ENCODE peak calls at places on chromosomes 4 and X, in eight cellular contexts. F is breast epithelium, R is H1, W is upper lobe of left lung, O is spleen, V is SK-N-SH, C is K562, H is HCT116. K is an unnamed sample.

GRCh38 chrX:2828404-2829065 is at the start of gene GYG2:
- DNase-seq in O (no peak), V (peak; percentile 70), W (peak; percentile 67), H (no peak), C (peak; percentile 21), R (no peak), F (no peak), K (peak; percentile 57)

GRCh38 chr4:182806259-182807252 is 110.6 kb downstream of the DCTD start:
- DNase-seq in R (peak; percentile 43), V (peak; percentile 93), F (peak; percentile 74), W (peak; percentile 95), C (peak; percentile 77), O (peak; percentile 87), H (peak; percentile 21), K (peak; percentile 81)

GRCh38 chr4:57460967-57461366 is 350.8 kb upstream of the IGFBP7 start:
- DNase-seq in H (no peak), C (no peak), O (no peak), V (no peak), F (no peak), R (no peak), W (no peak), K (no peak)

GRCh38 chr4:101158507-101158906 is 188.8 kb downstream of the PPP3CA start:
- DNase-seq in V (no peak), R (no peak), F (no peak), W (no peak), C (no peak), O (no peak), H (no peak), K (no peak)

GRCh38 chr4:575281-576141 is 584 bp downstream of the TMEM271 start:
- DNase-seq in V (peak; percentile 68), F (no peak), R (peak; percentile 47), O (peak; percentile 64), W (peak; percentile 86), C (no peak), H (no peak), K (no peak)

GRCh38 chr4:32440391-32440790 is 1720.2 kb downstream of the PCDH7 start:
- DNase-seq in V (no peak), O (no peak), C (no peak), H (no peak), R (no peak), W (no peak), F (no peak), K (no peak)

GRCh38 chr4:152000518-152000917 is 239.7 kb upstream of the GATB start:
- DNase-seq in R (no peak), O (no peak), H (no peak), V (no peak), C (no peak), F (no peak), W (no peak), K (no peak)

GRCh38 chr4:182770259-182770968 is 146.8 kb downstream of the DCTD start:
- DNase-seq in V (no peak), O (no peak), F (no peak), R (no peak), W (peak; percentile 69), H (no peak), C (no peak), K (no peak)

GRCh38 chr4:176478076-176478475 is 158.3 kb downstream of the SPCS3 start:
- DNase-seq in W (no peak), O (no peak), V (no peak), H (no peak), R (no peak), F (no peak), C (no peak), K (no peak)

GRCh38 chr4:106796866-106797265 is 239.2 kb downstream of the DKK2 start:
- DNase-seq in V (no peak), R (no peak), C (no peak), W (no peak), F (no peak), O (no peak), H (no peak), K (no peak)

GRCh38 chr4:119627267-119628190 is 1.1 kb downstream of the PDE5A start:
- DNase-seq in H (peak; percentile 19), W (peak; percentile 94), V (peak; percentile 92), C (peak; percentile 74), F (peak; percentile 58), O (peak; percentile 91), R (peak; percentile 54), K (peak; percentile 51)

GRCh38 chr4:155891058-155891457 is 12.4 kb upstream of the TDO2 start:
- DNase-seq in F (no peak), C (no peak), H (no peak), V (no peak), R (no peak), O (no peak), W (no peak), K (no peak)

GRCh38 chrX:50635162-50635561 is 164.5 kb upstream of the DGKK start:
- DNase-seq in H (no peak), R (no peak), C (no peak), V (no peak), W (no peak), F (no peak), O (no peak), K (no peak)

GRCh38 chr4:110609044-110609750 is 13.7 kb downstream of the PITX2 start:
- DNase-seq in O (no peak), V (no peak), W (no peak), R (no peak), H (no peak), F (no peak), C (no peak), K (no peak)

GRCh38 chr4:40333921-40334352 is 1.2 kb upstream of the CHRNA9 start:
- DNase-seq in C (no peak), O (no peak), W (no peak), R (no peak), V (peak; percentile 72), H (peak; percentile 69), F (no peak), K (no peak)

GRCh38 chr4:89000844-89001360 is 56.1 kb downstream of the FAM13A start:
- DNase-seq in R (no peak), H (no peak), F (no peak), C (no peak), V (peak; percentile 53), W (no peak), O (no peak), K (no peak)

GRCh38 chr4:180455226-180455625 is 1788.0 kb upstream of the TENM3 start:
- DNase-seq in O (no peak), C (no peak), V (no peak), W (no peak), H (no peak), F (no peak), R (no peak), K (no peak)

GRCh38 chr4:180394307-180394706 is 1848.9 kb upstream of the TENM3 start:
- DNase-seq in H (no peak), R (no peak), C (no peak), O (no peak), W (no peak), V (no peak), F (no peak), K (no peak)

GRCh38 chr4:48639816-48640215 is 140.3 kb downstream of the FRYL start:
- DNase-seq in O (no peak), H (no peak), R (no peak), C (no peak), F (no peak), V (no peak), W (no peak), K (no peak)

GRCh38 chr4:36917413-36917812 is 327.1 kb upstream of the NWD2 start:
- DNase-seq in F (no peak), C (no peak), O (no peak), V (no peak), W (no peak), R (no peak), H (no peak), K (no peak)
- TF ChIP-seq POLR2AphosphoS5 in F (no peak), C (no peak), O (no peak), V (no peak), W (no peak), R (no peak), H (no peak), K (no peak)

GRCh38 chr4:76688737-76689078 is 209.2 kb downstream of the SOWAHB start:
- DNase-seq in C (no peak), O (no peak), H (no peak), R (no peak), F (no peak), W (no peak), V (peak; percentile 45), K (no peak)
- H3K4me3 ChIP-seq in C (no peak overlapping the region), O (peak overlapping the region; percentile 18), H (peak overlapping the region; percentile 77), R (peak overlapping the region; percentile 79), F (peak overlapping the region; percentile 83), W (peak overlapping the region; percentile 61), V (peak overlapping the region; percentile 79), K (peak overlapping the region; percentile 54)

GRCh38 chr4:128275351-128275750 is 12.3 kb downstream of the PGRMC2 start:
- DNase-seq in W (no peak), V (no peak), O (no peak), C (no peak), F (no peak), H (no peak), R (no peak), K (no peak)

GRCh38 chr4:128281354-128281753 is 6.3 kb downstream of the PGRMC2 start:
- DNase-seq in V (no peak), R (no peak), C (no peak), O (no peak), W (no peak), F (no peak), H (no peak), K (no peak)

GRCh38 chr4:128282516-128282915 is 5.1 kb downstream of the PGRMC2 start:
- DNase-seq in O (no peak), V (no peak), F (no peak), R (no peak), C (no peak), W (no peak), H (no peak), K (no peak)

GRCh38 chr4:128279624-128280225 is 7.9 kb downstream of the PGRMC2 start:
- DNase-seq in F (no peak), H (no peak), V (no peak), R (no peak), C (no peak), O (no peak), W (no peak), K (no peak)

DNA sequence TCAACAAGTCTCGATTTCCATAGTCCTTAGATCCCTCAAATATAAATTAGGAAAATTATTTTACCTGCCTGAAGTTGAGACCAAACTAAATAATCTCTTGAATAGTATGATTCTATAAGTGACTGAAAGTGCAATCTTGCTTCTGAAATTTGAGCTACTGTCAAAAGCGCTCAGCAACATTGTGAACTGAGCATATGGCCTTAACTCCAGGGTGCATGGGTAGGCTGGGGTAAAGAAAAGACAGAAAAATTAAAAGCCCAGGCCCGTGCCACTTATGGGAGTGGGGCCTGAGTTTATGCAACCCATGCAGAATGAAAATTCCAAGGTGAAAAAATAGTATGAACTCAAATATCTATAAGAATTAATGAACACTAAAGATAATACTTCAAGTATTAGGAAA is 9.8 kb downstream of the PGRMC2 start:
- DNase-seq in H (no peak), F (no peak), O (no peak), R (no peak), V (no peak), W (no peak), C (no peak), K (no peak)
- TF ChIP-seq POLR2AphosphoS5 in H (no peak), F (no peak), O (no peak), R (no peak), V (no peak), W (no peak), C (no peak), K (no peak)

DNA sequence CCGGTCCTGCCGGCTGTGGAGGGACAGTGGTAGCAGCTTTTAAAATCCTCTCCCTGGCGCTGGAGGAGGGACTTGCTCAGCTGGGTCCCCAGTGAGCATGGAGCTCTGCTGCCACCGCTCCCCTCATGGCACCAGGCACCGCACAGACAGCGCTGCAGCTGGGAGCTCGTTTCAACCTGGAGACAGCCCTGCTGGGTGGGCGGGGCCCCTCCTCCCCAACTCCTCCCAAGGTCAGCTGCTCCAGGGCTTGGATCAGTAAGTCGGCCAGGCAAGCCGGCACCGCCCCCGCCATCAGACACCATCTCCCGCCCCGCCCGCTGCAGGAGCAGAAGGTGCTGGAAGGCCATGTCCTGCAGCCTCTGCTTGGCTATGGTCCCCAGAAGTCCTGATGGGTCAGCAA is 16.4 kb downstream of the ZFYVE28 start:
- DNase-seq in C (peak; percentile 89), H (no peak), O (no peak), V (peak; percentile 87), R (peak; percentile 74), W (peak; percentile 86), F (peak; percentile 69), K (peak; percentile 81)
- H3K4me3 ChIP-seq in C (no peak overlapping the region), H (no peak overlapping the region), O (peak overlapping the region; percentile 29), V (peak overlapping the region; percentile 44), R (peak overlapping the region; percentile 19), W (peak overlapping the region; percentile 33), F (peak overlapping the region; percentile 61), K (peak overlapping the region; percentile 22)

K was measured in stomach.